ENCODE peak calls at places on chromosomes 5 and 9, in four cellular contexts. One of them, this sample, is unnamed.
A peak's percentile ranks its signal among the peaks of the same experiment; 100 is the strongest.

GRCh38 chr5:82312373-82312856 is 34.3 kb upstream of the RPS23 start:
- DNase-seq in GM12878: no peak
- DNase-seq in HepG2: peak; percentile 50
- DNase-seq in K562: peak; percentile 60
- DNase-seq in this sample: peak; percentile 69

GRCh38 chr9:138046641-138047301 is 169.2 kb downstream of the CACNA1B start:
- DNase-seq in GM12878: no peak
- DNase-seq in K562: no peak
- DNase-seq in HepG2: no peak
- DNase-seq in this sample: no peak

GRCh38 chr9:94599102-94599501 is 5.5 kb upstream of the FBP2 start:
- DNase-seq in HepG2: no peak
- DNase-seq in GM12878: no peak
- DNase-seq in K562: no peak
- DNase-seq in this sample: no peak

GRCh38 chr9:82124090-82124489 is 135.5 kb downstream of the SPATA31D1 start:
- DNase-seq in K562: no peak
- DNase-seq in GM12878: no peak
- DNase-seq in HepG2: no peak
- DNase-seq in this sample: no peak

GRCh38 chr5:159456722-159457462 is 126.6 kb upstream of the IL12B start:
- DNase-seq in HepG2: no peak
- DNase-seq in K562: no peak
- DNase-seq in GM12878: peak; percentile 96
- DNase-seq in this sample: peak; percentile 35

GRCh38 chr9:7273575-7273974 is 515.8 kb downstream of the KDM4C start:
- DNase-seq in HepG2: no peak
- DNase-seq in GM12878: no peak
- DNase-seq in K562: peak; percentile 5
- DNase-seq in this sample: no peak

GRCh38 chr5:83577036-83577636 is 105.6 kb downstream of the VCAN start:
- DNase-seq in GM12878: no peak
- DNase-seq in K562: no peak
- DNase-seq in HepG2: peak; percentile 91
- DNase-seq in this sample: peak; percentile 88

GRCh38 chr9:79976501-79977444 is 405.0 kb downstream of the TLE4 start:
- DNase-seq in K562: no peak
- DNase-seq in HepG2: no peak
- DNase-seq in GM12878: no peak
- DNase-seq in this sample: no peak

GRCh38 chr9:70046274-70047070 is 2.8 kb downstream of the MAMDC2 start:
- DNase-seq in HepG2: no peak
- DNase-seq in K562: no peak
- DNase-seq in GM12878: no peak
- DNase-seq in this sample: no peak

GRCh38 chr5:43000198-43000840 is 39.8 kb downstream of the ANXA2R start:
- DNase-seq in K562: no peak
- DNase-seq in GM12878: no peak
- DNase-seq in HepG2: no peak
- DNase-seq in this sample: no peak

GRCh38 chr5:56850423-56850822 is 35.1 kb downstream of the MAP3K1 start:
- DNase-seq in HepG2: no peak
- DNase-seq in GM12878: no peak
- DNase-seq in K562: no peak
- DNase-seq in this sample: no peak

GRCh38 chr9:136438909-136439549 is 616 bp downstream of the INPP5E start:
- DNase-seq in HepG2: no peak
- DNase-seq in GM12878: no peak
- DNase-seq in K562: peak; percentile 66
- DNase-seq in this sample: peak; percentile 25

GRCh38 chr9:109742759-109743388 is 37.1 kb upstream of the PALM2AKAP2 start:
- DNase-seq in HepG2: no peak
- DNase-seq in GM12878: no peak
- DNase-seq in K562: no peak
- DNase-seq in this sample: no peak

GRCh38 chr9:127921592-127922120 is 4.8 kb upstream of the ST6GALNAC4 start:
- DNase-seq in K562: peak; percentile 86
- DNase-seq in GM12878: no peak
- DNase-seq in HepG2: no peak
- DNase-seq in this sample: peak; percentile 85

GRCh38 chr5:16539169-16539666 is 73.6 kb upstream of the ZNF622 start:
- DNase-seq in HepG2: peak; percentile 57
- DNase-seq in GM12878: no peak
- DNase-seq in K562: no peak
- DNase-seq in this sample: peak; percentile 65
- TF ChIP-seq POLR2AphosphoS2 in HepG2: no peak
- TF ChIP-seq POLR2AphosphoS2 in GM12878: no peak
- TF ChIP-seq POLR2AphosphoS2 in K562: no peak
- TF ChIP-seq POLR2AphosphoS2 in this sample: no peak

GRCh38 chr5:127312131-127312530 is 21.5 kb downstream of the MEGF10 start:
- DNase-seq in HepG2: no peak
- DNase-seq in GM12878: no peak
- DNase-seq in K562: no peak
- DNase-seq in this sample: no peak

GRCh38 chr5:127311349-127311748 is 20.8 kb downstream of the MEGF10 start:
- DNase-seq in GM12878: no peak
- DNase-seq in HepG2: no peak
- DNase-seq in K562: no peak
- DNase-seq in this sample: no peak

GRCh38 chr5:127313379-127313778 is 22.8 kb downstream of the MEGF10 start:
- DNase-seq in HepG2: no peak
- DNase-seq in K562: no peak
- DNase-seq in GM12878: no peak
- DNase-seq in this sample: no peak

GRCh38 chr5:127316013-127316412 is 25.4 kb downstream of the MEGF10 start:
- DNase-seq in GM12878: no peak
- DNase-seq in K562: no peak
- DNase-seq in HepG2: no peak
- DNase-seq in this sample: no peak

DNA sequence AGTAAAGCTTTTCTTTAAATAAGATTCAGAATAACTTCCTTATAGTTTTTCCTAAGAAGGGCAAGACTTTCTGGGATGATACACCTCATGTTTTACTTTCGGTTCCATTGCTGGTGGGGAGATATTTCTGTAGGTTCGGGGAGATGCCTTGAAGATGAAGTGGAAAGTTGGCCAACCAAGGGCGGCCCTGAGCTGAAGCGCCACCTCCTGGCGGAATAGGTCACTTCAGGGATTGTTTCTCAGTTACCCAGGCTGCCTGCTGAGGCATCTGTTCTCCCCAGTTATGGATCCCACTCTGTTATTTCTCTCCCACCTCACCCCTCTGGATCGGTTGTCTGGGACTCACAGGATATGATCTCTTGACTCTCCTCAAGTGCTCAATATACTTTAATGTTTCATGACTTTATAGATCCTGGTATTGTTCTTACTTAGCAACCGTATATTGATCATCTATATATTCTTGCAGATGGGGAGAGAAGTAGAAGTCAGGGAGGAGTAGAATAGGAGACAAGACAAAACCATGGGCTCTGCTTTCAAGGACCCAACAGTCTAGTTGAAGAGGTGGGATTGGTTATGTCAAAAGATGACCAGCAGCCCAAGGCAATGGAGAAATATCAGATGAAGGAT is 23.4 kb downstream of the MEGF10 start:
- DNase-seq in HepG2: peak; percentile 16
- DNase-seq in GM12878: no peak
- DNase-seq in K562: peak; percentile 72
- DNase-seq in this sample: peak; percentile 50
- TF ChIP-seq POLR2AphosphoS2 in HepG2: no peak
- TF ChIP-seq POLR2AphosphoS2 in GM12878: no peak
- TF ChIP-seq POLR2AphosphoS2 in K562: no peak
- TF ChIP-seq POLR2AphosphoS2 in this sample: no peak

DNA sequence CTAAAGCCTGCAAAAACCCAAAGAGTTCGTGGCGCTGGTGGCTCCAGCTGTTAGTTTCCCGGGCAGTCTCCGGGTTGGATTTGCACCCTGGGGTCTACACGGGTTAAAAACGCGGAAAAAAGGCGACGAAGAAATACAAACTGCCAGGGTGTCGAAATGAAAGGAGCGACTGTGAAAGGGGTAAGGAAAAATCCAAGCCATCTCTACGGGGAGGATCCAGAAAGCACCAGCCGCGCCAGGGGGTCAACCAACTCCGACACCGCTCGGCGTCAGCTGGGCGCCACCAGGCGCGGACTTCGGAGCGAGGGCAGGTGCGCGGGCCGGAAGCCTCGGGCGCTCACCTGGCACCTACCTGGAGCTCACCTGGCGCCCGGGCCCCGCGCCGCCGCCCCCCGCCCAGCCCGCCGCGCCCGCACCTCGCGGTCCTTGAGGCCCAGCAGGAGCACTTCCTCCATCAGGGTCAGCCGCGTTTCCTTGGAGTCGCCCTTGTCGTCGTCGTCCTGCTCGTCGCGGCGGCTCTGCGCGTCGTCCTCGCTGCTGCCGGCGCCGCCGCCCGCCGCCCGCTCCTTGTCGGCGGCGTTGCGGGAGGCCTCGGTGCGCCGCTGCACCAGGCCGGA is 617 bp downstream of the GOLPH3 start:
- DNase-seq in HepG2: peak; percentile 33
- DNase-seq in GM12878: no peak
- DNase-seq in K562: peak; percentile 62
- DNase-seq in this sample: peak; percentile 51
- TF ChIP-seq POLR2AphosphoS2 in HepG2: no peak
- TF ChIP-seq POLR2AphosphoS2 in GM12878: no peak
- TF ChIP-seq POLR2AphosphoS2 in K562: no peak
- TF ChIP-seq POLR2AphosphoS2 in this sample: no peak

DNA sequence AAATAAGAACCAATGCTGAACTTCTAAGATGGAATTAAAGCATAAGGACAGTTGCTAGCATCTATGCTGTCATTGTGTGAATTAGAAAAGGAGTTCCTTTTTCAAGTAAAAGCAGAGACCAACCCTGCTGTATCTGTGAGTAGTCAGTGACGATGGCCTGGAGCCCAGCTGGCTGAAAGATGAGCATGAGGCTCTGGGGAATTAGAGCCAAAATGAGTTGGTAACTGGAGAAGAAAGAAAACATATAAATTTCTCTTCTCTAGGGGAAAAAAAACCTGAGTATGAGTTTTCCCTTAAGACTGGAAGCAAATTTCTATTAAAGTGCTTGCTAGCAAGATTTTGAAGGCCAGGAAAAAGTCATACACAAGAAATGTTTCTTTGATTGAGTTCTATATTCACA is 1.6 kb upstream of the SPZ1 start:
- DNase-seq in HepG2: no peak
- DNase-seq in K562: no peak
- DNase-seq in GM12878: no peak
- DNase-seq in this sample: no peak
- TF ChIP-seq POLR2AphosphoS2 in HepG2: no peak
- TF ChIP-seq POLR2AphosphoS2 in K562: no peak
- TF ChIP-seq POLR2AphosphoS2 in GM12878: no peak
- TF ChIP-seq POLR2AphosphoS2 in this sample: no peak

GRCh38 chr5:151020304-151021031 is at the start of gene GPX3:
- DNase-seq in GM12878: no peak
- DNase-seq in K562: no peak
- DNase-seq in HepG2: peak; percentile 92
- DNase-seq in this sample: peak; percentile 77
- TF ChIP-seq POLR2AphosphoS2 in GM12878: no peak
- TF ChIP-seq POLR2AphosphoS2 in K562: no peak
- TF ChIP-seq POLR2AphosphoS2 in HepG2: no peak
- TF ChIP-seq POLR2AphosphoS2 in this sample: no peak

GRCh38 chr5:174832811-174833210 is 108.4 kb downstream of the MSX2 start:
- DNase-seq in HepG2: no peak
- DNase-seq in GM12878: no peak
- DNase-seq in K562: no peak
- DNase-seq in this sample: no peak

GRCh38 chr5:174834081-174834480 is 109.7 kb downstream of the MSX2 start:
- DNase-seq in HepG2: no peak
- DNase-seq in GM12878: no peak
- DNase-seq in K562: no peak
- DNase-seq in this sample: no peak

GRCh38 chr5:174829511-174829864 is 105.1 kb downstream of the MSX2 start:
- DNase-seq in K562: no peak
- DNase-seq in GM12878: no peak
- DNase-seq in HepG2: no peak
- DNase-seq in this sample: no peak

GRCh38 chr5:174828786-174829510 is 104.6 kb downstream of the MSX2 start:
- DNase-seq in GM12878: no peak
- DNase-seq in HepG2: no peak
- DNase-seq in K562: no peak
- DNase-seq in this sample: no peak

GRCh38 chr5:174831985-174832384 is 107.6 kb downstream of the MSX2 start:
- DNase-seq in HepG2: no peak
- DNase-seq in K562: no peak
- DNase-seq in GM12878: no peak
- DNase-seq in this sample: no peak
- TF ChIP-seq POLR2AphosphoS2 in HepG2: no peak
- TF ChIP-seq POLR2AphosphoS2 in K562: no peak
- TF ChIP-seq POLR2AphosphoS2 in GM12878: no peak
- TF ChIP-seq POLR2AphosphoS2 in this sample: no peak

GRCh38 chr9:129250786-129251185 is 72.7 kb upstream of the IER5L start:
- DNase-seq in K562: no peak
- DNase-seq in GM12878: no peak
- DNase-seq in HepG2: no peak
- DNase-seq in this sample: no peak

GRCh38 chr9:129256959-129257713 is 79.1 kb upstream of the IER5L start:
- DNase-seq in HepG2: no peak
- DNase-seq in GM12878: no peak
- DNase-seq in K562: no peak
- DNase-seq in this sample: no peak

GRCh38 chr9:129254566-129255287 is 76.7 kb upstream of the IER5L start:
- DNase-seq in HepG2: no peak
- DNase-seq in GM12878: no peak
- DNase-seq in K562: no peak
- DNase-seq in this sample: no peak

GRCh38 chr9:129252937-129253819 is 75.1 kb upstream of the IER5L start:
- DNase-seq in GM12878: no peak
- DNase-seq in K562: no peak
- DNase-seq in HepG2: peak; percentile 69
- DNase-seq in this sample: no peak

DNA sequence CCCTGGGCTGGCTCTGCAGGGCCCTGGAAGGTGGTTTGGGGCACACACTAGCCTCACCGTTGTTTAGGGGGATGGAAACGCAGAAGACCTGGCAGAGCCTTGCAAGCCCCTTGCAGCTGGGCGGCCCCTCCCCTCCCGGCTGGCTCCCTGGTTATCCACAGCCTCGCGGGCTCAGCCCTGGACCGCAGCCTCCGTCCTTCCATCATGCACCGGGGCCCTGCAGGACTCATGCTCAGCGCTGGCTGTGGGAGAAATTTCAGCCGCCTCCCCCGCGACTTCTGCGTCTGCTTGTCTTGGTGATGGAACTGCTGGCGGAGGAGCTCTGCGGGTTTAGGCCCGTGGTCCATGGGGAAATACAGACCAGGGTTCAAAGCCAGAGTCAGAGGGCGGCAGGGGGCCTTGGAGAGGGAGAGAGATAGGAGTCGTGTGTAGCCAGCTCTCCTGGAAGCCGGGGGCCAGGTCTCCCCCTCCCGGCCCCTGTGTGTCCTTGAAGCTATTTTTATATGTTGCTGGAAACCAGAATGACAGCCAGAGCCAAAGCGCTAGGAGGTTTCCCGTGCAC is 75.8 kb upstream of the IER5L start:
- DNase-seq in GM12878: no peak
- DNase-seq in K562: peak; percentile 42
- DNase-seq in HepG2: no peak
- DNase-seq in this sample: no peak
- TF ChIP-seq POLR2AphosphoS2 in GM12878: no peak
- TF ChIP-seq POLR2AphosphoS2 in K562: no peak
- TF ChIP-seq POLR2AphosphoS2 in HepG2: no peak
- TF ChIP-seq POLR2AphosphoS2 in this sample: no peak

This sample was measured in A549.